ENCODE peak calls at places on chromosomes 12 and 14, in five cellular contexts. C is neural progenitor cell, J is GM23338, N is PC-3, A is HCT116. U is an unnamed sample.

GRCh38 chr14:68104518-68104917 is 284.9 kb downstream of the RAD51B start:
- DNase-seq in C (no peak), J (no peak), N (no peak), A (no peak), U (peak; percentile 30)

GRCh38 chr14:57834001-57834598 is 31.8 kb downstream of the SLC35F4 start:
- DNase-seq in C (no peak), J (no peak), N (peak; percentile 88), A (no peak), U (no peak)

GRCh38 chr12:116734156-116734768 is 3.6 kb downstream of the SPRING1 start:
- DNase-seq in C (no peak), J (no peak), N (peak; percentile 18), A (no peak), U (no peak)

GRCh38 chr12:71270057-71270456 is 112.3 kb upstream of the TSPAN8 start:
- DNase-seq in C (no peak), J (no peak), N (no peak), A (no peak), U (no peak)

GRCh38 chr12:41596190-41596589 is 408.1 kb downstream of the PDZRN4 start:
- DNase-seq in C (no peak), J (no peak), N (no peak), A (no peak), U (no peak)

GRCh38 chr14:96162265-96162664 is 42.4 kb upstream of the BDKRB2 start:
- DNase-seq in C (no peak), J (no peak), N (no peak), A (no peak), U (no peak)

GRCh38 chr14:105848570-105848969 is 322.2 kb downstream of the TMEM121 start:
- DNase-seq in C (no peak), J (no peak), N (no peak), A (no peak), U (no peak)

GRCh38 chr14:35138585-35138984 is 16.2 kb downstream of the PRORP start:
- DNase-seq in C (no peak), J (no peak), N (no peak), A (no peak), U (no peak)

GRCh38 chr14:59274991-59275391 is 86.5 kb downstream of the DAAM1 start:
- DNase-seq in C (peak; percentile 47), J (no peak), N (peak; percentile 67), A (no peak), U (no peak)

GRCh38 chr14:68708343-68708742 is 84.5 kb downstream of the ZFP36L1 start:
- DNase-seq in C (no peak), J (no peak), N (no peak), A (no peak), U (no peak)

GRCh38 chr12:81974762-81975161 is 215.6 kb upstream of the PPFIA2 start:
- DNase-seq in C (no peak), J (no peak), N (no peak), A (no peak), U (no peak)

DNA sequence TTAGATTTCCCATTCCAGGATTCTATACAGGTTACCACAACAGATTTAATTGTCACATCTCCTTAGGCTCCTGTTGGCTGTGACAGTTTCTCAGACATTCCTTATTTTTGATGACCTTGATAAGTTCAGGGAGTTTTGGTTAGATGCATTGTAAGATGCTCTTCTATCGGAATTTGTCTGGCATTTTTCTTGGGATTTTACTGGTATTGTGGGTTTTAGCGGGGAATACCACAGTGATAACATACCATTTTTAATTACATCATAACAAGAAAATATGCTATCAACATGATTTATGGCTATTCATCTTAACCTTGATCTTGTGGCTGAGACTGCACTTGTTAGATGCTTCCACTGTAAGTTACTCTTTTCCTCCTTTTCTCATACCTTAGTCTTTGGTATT is 217.5 kb upstream of the PPFIA2 start:
- DNase-seq in C (no peak), J (no peak), N (no peak), A (no peak), U (no peak)
- TF ChIP-seq CTCF in C (no peak), J (no peak), N (no peak), A (no peak), U (no peak)

GRCh38 chr14:70821916-70822705 is 12.8 kb upstream of the MAP3K9 start:
- DNase-seq in C (peak; percentile 84), J (peak; percentile 77), N (peak; percentile 41), A (no peak), U (no peak)

GRCh38 chr14:70816525-70816924 is 7.2 kb upstream of the MAP3K9 start:
- DNase-seq in C (peak; percentile 71), J (peak; percentile 44), N (no peak), A (no peak), U (no peak)

GRCh38 chr14:70822706-70823185 is 13.4 kb upstream of the MAP3K9 start:
- DNase-seq in C (peak; percentile 89), J (peak; percentile 96), N (no peak), A (no peak), U (no peak)

GRCh38 chr14:70823281-70823680 is 14.0 kb upstream of the MAP3K9 start:
- DNase-seq in C (no peak), J (peak; percentile 16), N (no peak), A (no peak), U (no peak)

GRCh38 chr14:70821581-70821915 is 12.2 kb upstream of the MAP3K9 start:
- DNase-seq in C (no peak), J (peak; percentile 62), N (no peak), A (no peak), U (no peak)
- H2AFZ ChIP-seq in C (peak overlapping the region; percentile 92), J (peak overlapping the region; percentile 92), N (peak overlapping the region; percentile 96), A (peak overlapping the region; percentile 47), U (peak overlapping the region; percentile 94)

GRCh38 chr12:54583726-54584125 is 4.7 kb downstream of the PPP1R1A start:
- DNase-seq in C (no peak), J (no peak), N (no peak), A (no peak), U (no peak)
- TF ChIP-seq CTCF in C (no peak), J (no peak), N (no peak), A (no peak), U (no peak)

GRCh38 chr14:94367896-94368590 is 20.4 kb downstream of the SERPINA1 start:
- DNase-seq in C (no peak), J (no peak), N (no peak), A (no peak), U (no peak)

GRCh38 chr14:94366146-94366887 is 22.1 kb downstream of the SERPINA1 start:
- DNase-seq in C (no peak), J (no peak), N (no peak), A (no peak), U (no peak)

GRCh38 chr14:94368956-94369355 is 19.4 kb downstream of the SERPINA1 start:
- DNase-seq in C (no peak), J (no peak), N (no peak), A (no peak), U (no peak)

GRCh38 chr14:94365624-94366023 is 22.8 kb downstream of the SERPINA1 start:
- DNase-seq in C (no peak), J (no peak), N (no peak), A (no peak), U (no peak)

GRCh38 chr14:94367347-94367746 is 21.1 kb downstream of the SERPINA1 start:
- DNase-seq in C (no peak), J (no peak), N (no peak), A (no peak), U (no peak)
- H2AFZ ChIP-seq in C (no peak overlapping the region), J (no peak overlapping the region), N (no peak overlapping the region), A (no peak overlapping the region), U (no peak overlapping the region)

DNA sequence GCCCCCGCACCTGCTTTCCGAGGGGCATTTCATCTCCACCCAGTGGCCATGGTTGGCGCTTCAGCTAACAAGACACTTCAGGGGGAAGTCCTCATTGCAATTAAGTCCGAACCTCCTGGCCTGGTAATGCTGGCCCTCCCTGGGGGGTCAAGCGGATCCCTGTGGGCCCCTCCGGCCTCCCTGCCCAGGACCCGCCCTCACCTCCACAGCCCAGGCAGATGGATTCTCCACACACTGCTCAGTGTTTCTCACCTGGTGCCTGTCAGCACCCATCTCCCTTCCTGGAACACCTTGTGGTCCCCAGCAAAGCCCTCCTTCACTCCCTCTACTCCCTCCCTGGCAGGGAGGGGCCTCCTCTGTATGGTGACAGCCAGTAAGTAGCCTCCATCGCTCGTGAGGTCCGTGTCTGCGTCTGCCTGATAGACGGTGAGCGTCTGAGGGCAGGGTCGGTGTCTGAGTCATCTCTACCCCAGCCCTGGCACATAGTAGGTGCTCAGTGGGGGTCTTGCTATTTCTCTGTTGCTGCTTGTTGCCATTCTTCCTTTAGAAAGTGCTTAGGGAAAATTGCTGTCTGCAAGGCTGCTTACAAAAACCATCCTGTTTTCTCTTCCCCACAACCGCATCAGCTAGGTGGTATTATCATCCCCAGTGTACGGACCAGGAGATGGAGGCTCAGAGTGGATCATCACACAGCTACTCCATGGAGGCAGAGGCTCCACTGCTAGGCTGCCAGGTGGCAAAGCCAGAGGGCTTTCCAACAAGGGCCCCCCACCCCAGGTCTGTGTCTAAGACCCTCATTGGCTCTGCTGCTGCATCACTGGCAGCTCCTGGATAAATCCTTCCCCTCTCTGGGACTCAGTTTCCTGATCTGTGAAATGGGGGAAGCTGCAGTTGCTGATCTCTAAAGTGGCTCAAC is 39.7 kb upstream of the EML1 start:
- DNase-seq in C (peak; percentile 39), J (peak; percentile 39), N (no peak), A (no peak), U (no peak)
- TF ChIP-seq CTCF in C (no peak), J (peak; percentile 35), N (peak; percentile 16), A (no peak), U (no peak)

GRCh38 chr12:101074940-101075680 is 134.9 kb downstream of the SLC5A8 start:
- DNase-seq in C (no peak), J (no peak), N (peak; percentile 10), A (no peak), U (no peak)

GRCh38 chr12:101076940-101077351 is 133.1 kb downstream of the SLC5A8 start:
- DNase-seq in C (no peak), J (no peak), N (no peak), A (no peak), U (no peak)

GRCh38 chr12:101078881-101079280 is 131.2 kb downstream of the SLC5A8 start:
- DNase-seq in C (no peak), J (no peak), N (no peak), A (no peak), U (no peak)

GRCh38 chr12:101078144-101078543 is 131.9 kb downstream of the SLC5A8 start:
- DNase-seq in C (no peak), J (no peak), N (no peak), A (no peak), U (no peak)
- H2AFZ ChIP-seq in C (no peak overlapping the region), J (no peak overlapping the region), N (no peak overlapping the region), A (no peak overlapping the region), U (no peak overlapping the region)

DNA sequence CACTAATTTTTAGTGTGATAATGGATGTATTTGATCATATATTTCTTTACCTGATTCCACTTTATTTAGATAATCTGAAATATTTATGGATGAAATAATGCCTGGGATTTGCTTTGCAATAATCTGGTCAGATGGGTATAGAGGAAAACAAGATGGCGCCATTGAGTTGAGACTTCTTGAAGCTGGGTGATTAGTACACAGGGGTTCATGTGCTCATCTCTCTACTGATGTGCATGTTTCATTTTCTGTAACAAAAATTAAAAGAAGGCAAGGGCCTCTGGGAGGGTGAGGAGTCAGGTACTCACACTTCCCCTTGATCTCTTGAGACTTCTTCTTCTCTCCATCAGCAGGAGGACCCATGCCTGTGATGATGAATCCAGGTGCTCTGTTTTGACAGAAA is 61.8 kb downstream of the GCH1 start:
- DNase-seq in C (no peak), J (no peak), N (no peak), A (no peak), U (no peak)
- TF ChIP-seq CTCF in C (no peak), J (peak; percentile 56), N (no peak), A (no peak), U (no peak)

U was measured in keratinocyte.